ENCODE peak calls at places on chromosomes 3 and 15, in six cellular contexts. U, L, X, T, D and J are unnamed samples.

GRCh38 chr15:38879909-38880471 is 315.4 kb upstream of the RASGRP1 start:
- DNase-seq in U (no peak), L (no peak), X (no peak), T (no peak), D (no peak), J (no peak)

GRCh38 chr15:73838795-73839565 is 34.4 kb upstream of the TBC1D21 start:
- DNase-seq in U (peak), L (no peak), X (no peak), T (no peak), D (no peak), J (no peak)

GRCh38 chr3:193464889-193465288 is 86.3 kb upstream of the ATP13A5 start:
- DNase-seq in U (no peak), L (no peak), X (no peak), T (no peak), D (no peak), J (no peak)

GRCh38 chr15:83694030-83694429 is 40.1 kb downstream of the ADAMTSL3 start:
- DNase-seq in U (peak), L (no peak), X (no peak), T (no peak), D (no peak), J (no peak)

GRCh38 chr15:68829068-68829467 is 8.4 kb upstream of the ANP32A start:
- DNase-seq in U (peak), L (no peak), X (peak), T (peak), D (no peak), J (no peak)

GRCh38 chr3:115019900-115020299 is 127.2 kb downstream of the ZBTB20 start:
- DNase-seq in U (peak), L (no peak), X (no peak), T (no peak), D (no peak), J (no peak)

GRCh38 chr3:1092771-1093170 is at the start of gene CNTN6:
- DNase-seq in U (peak), L (no peak), X (no peak), T (no peak), D (no peak), J (no peak)

GRCh38 chr3:78823859-78824258 is 943.9 kb downstream of the ROBO1 start:
- DNase-seq in U (peak), L (no peak), X (no peak), T (no peak), D (no peak), J (no peak)

GRCh38 chr15:31223478-31224350 is 102.9 kb upstream of the KLF13 start:
- DNase-seq in U (no peak), L (no peak), X (no peak), T (no peak), D (no peak), J (no peak)

GRCh38 chr3:174325834-174326705 is 533.1 kb upstream of the NAALADL2 start:
- DNase-seq in U (peak), L (no peak), X (no peak), T (no peak), D (peak), J (no peak)

GRCh38 chr3:8182904-8183303 is 318.7 kb upstream of the LMCD1 start:
- DNase-seq in U (no peak), L (no peak), X (no peak), T (no peak), D (no peak), J (no peak)